ENCODE peak calls at places on chromosome 21, in ten cellular contexts. X is GM23338, F is small intestine, R is AG09309, C is cardiac fibroblast, Q is heart right ventricle, B is transverse colon, H is IMR-90, E is epithelial cell of esophagus, A is kidney epithelial cell. Z is an unnamed sample.

GRCh38 chr21:35940074-35940927 is 120.0 kb downstream of the SETD4 start:
- DNase-seq in Q (no peak), E (peak), F (peak), R (peak), H (peak), B (peak), A (no peak), C (peak), X (peak), Z (peak)

GRCh38 chr21:32062591-32063227 is 189.9 kb downstream of the HUNK start:
- DNase-seq in H (no peak), B (no peak), R (no peak), X (no peak), E (no peak), F (no peak), A (no peak), C (no peak), Q (no peak), Z (no peak)

GRCh38 chr21:27526451-27526850 is 559.6 kb upstream of the ADAMTS5 start:
- DNase-seq in Q (no peak), C (no peak), F (no peak), B (no peak), A (no peak), R (no peak), E (no peak), X (no peak), H (no peak), Z (no peak)

GRCh38 chr21:29849735-29850176 is 90.0 kb downstream of the GRIK1 start:
- DNase-seq in E (peak), C (peak), X (peak), Q (no peak), R (peak), A (peak), B (peak), F (peak), H (peak), Z (peak)

GRCh38 chr21:37225440-37225839 is 41.7 kb downstream of the VPS26C start:
- DNase-seq in E (no peak), A (no peak), Q (no peak), B (no peak), X (no peak), R (no peak), C (no peak), H (no peak), F (peak), Z (no peak)

GRCh38 chr21:34834852-34835501 is 166.2 kb downstream of the CLIC6 start:
- DNase-seq in H (no peak), C (no peak), Q (no peak), X (no peak), A (no peak), B (no peak), E (no peak), F (no peak), R (no peak), Z (no peak)

GRCh38 chr21:31554511-31555022 is 104.9 kb upstream of the SOD1 start:
- DNase-seq in X (peak), C (peak), F (no peak), A (peak), E (peak), H (peak), R (no peak), B (no peak), Q (no peak), Z (no peak)

GRCh38 chr21:30072496-30072895 is 94.1 kb downstream of the CLDN17 start:
- DNase-seq in H (no peak), C (peak), B (peak), R (no peak), E (peak), A (peak), F (peak), Q (no peak), X (peak), Z (peak)

GRCh38 chr21:29506214-29506613 is 207.5 kb downstream of the BACH1 start:
- DNase-seq in X (no peak), H (no peak), R (no peak), A (no peak), C (no peak), B (no peak), E (no peak), F (no peak), Q (no peak), Z (no peak)

GRCh38 chr21:43331962-43332458 is 94.9 kb downstream of the SIK1 start:
- DNase-seq in X (no peak), A (no peak), Q (peak), E (peak), B (no peak), H (peak), R (no peak), F (no peak), C (peak), Z (peak)

GRCh38 chr21:35678393-35678792 is 381.9 kb downstream of the SETD4 start:
- DNase-seq in B (no peak), F (no peak), C (no peak), Q (no peak), E (no peak), H (no peak), A (no peak), X (no peak), R (no peak), Z (no peak)

GRCh38 chr21:15534450-15534886 is 195.3 kb upstream of the USP25 start:
- DNase-seq in F (no peak), C (no peak), A (no peak), B (no peak), H (no peak), R (no peak), E (no peak), X (peak), Q (no peak), Z (no peak)

GRCh38 chr21:15735409-15735808 is 5.6 kb downstream of the USP25 start:
- DNase-seq in A (no peak), Q (no peak), X (no peak), F (no peak), E (no peak), C (no peak), B (no peak), H (no peak), R (no peak), Z (no peak)

GRCh38 chr21:36425286-36425685 is 40.1 kb downstream of the CHAF1B start:
- DNase-seq in C (no peak), X (no peak), Q (no peak), E (no peak), B (no peak), F (no peak), R (no peak), H (peak), A (no peak), Z (peak)

GRCh38 chr21:32406405-32406804 is 6.1 kb upstream of the EVA1C start:
- DNase-seq in R (no peak), F (peak), C (peak), A (no peak), B (peak), X (no peak), H (no peak), Q (no peak), E (no peak), Z (no peak)

GRCh38 chr21:36310016-36310415 is 10.0 kb upstream of the MORC3 start:
- DNase-seq in F (no peak), A (no peak), B (no peak), Q (no peak), X (no peak), C (no peak), E (no peak), R (no peak), H (no peak), Z (no peak)

GRCh38 chr21:43865471-43866181 is 603 bp downstream of the AGPAT3 start:
- DNase-seq in X (peak), B (peak), C (peak), R (no peak), E (peak), Q (peak), F (peak), H (peak), A (no peak), Z (no peak)

GRCh38 chr21:15293251-15293650 is 228.5 kb upstream of the NRIP1 start:
- DNase-seq in C (peak), A (peak), R (no peak), E (peak), Q (no peak), H (peak), B (no peak), X (peak), F (peak), Z (peak)

GRCh38 chr21:32252136-32252535 is 26.7 kb downstream of the MIS18A start:
- DNase-seq in X (no peak), B (no peak), C (no peak), F (no peak), R (no peak), Q (no peak), E (no peak), H (no peak), A (no peak), Z (no peak)

GRCh38 chr21:33069994-33070811 is at the start of gene OLIG1:
- DNase-seq in F (peak), Q (peak), R (no peak), E (peak), X (peak), A (no peak), C (peak), B (no peak), H (peak), Z (no peak)

GRCh38 chr21:36388835-36389234 is 3.6 kb downstream of the CHAF1B start:
- DNase-seq in F (no peak), Q (no peak), A (no peak), C (peak), R (no peak), B (no peak), H (peak), E (peak), X (peak), Z (no peak)

GRCh38 chr21:34743831-34744230 is 75.0 kb downstream of the CLIC6 start:
- DNase-seq in R (peak), F (peak), C (peak), Q (no peak), H (peak), B (peak), X (no peak), E (peak), A (no peak), Z (peak)

GRCh38 chr21:32705139-32705538 is 22.7 kb downstream of the SYNJ1 start:
- DNase-seq in C (peak), X (peak), E (no peak), R (no peak), H (peak), Q (no peak), A (no peak), B (no peak), F (no peak), Z (no peak)

GRCh38 chr21:27807596-27807995 is 840.7 kb upstream of the ADAMTS5 start:
- DNase-seq in E (no peak), C (no peak), Q (no peak), B (no peak), A (no peak), F (no peak), X (no peak), R (peak), H (peak), Z (no peak)

GRCh38 chr21:22965455-22966125 is 1967.4 kb downstream of the NCAM2 start:
- DNase-seq in Q (no peak), X (peak), E (no peak), F (no peak), B (no peak), R (no peak), C (no peak), A (no peak), H (no peak), Z (no peak)

GRCh38 chr21:41246808-41247207 is 69.8 kb upstream of the FAM3B start:
- DNase-seq in E (no peak), B (no peak), A (no peak), C (no peak), F (no peak), R (no peak), Q (no peak), H (no peak), X (no peak), Z (no peak)
- H3K4me3 ChIP-seq in E (no peak), B (no peak), A (no peak), C (no peak), F (no peak), R (no peak), Q (no peak), H (no peak), X (no peak), Z (no peak)

GRCh38 chr21:41316200-41316599 is 401 bp upstream of the FAM3B start:
- DNase-seq in F (no peak), A (no peak), H (no peak), B (peak), C (no peak), R (no peak), E (no peak), Q (no peak), X (no peak), Z (no peak)
- H3K4me3 ChIP-seq in F (peak), A (peak), H (no peak), B (peak), C (no peak), R (no peak), E (no peak), Q (peak), X (peak), Z (no peak)

GRCh38 chr21:17526771-17527170 is 13.9 kb downstream of the CXADR start:
- DNase-seq in R (no peak), A (no peak), X (no peak), F (no peak), B (no peak), Q (no peak), H (no peak), C (no peak), E (no peak), Z (no peak)
- H3K4me3 ChIP-seq in R (no peak), A (no peak), X (peak), F (no peak), B (no peak), Q (no peak), H (no peak), C (no peak), E (no peak), Z (no peak)

GRCh38 chr21:41766883-41767605 is at the start of gene RIPK4:
- DNase-seq in E (peak), A (peak), R (no peak), X (peak), B (peak), H (peak), C (peak), F (peak), Q (no peak), Z (no peak)
- H3K4me3 ChIP-seq in E (peak), A (peak), R (peak), X (peak), B (peak), H (no peak), C (peak), F (peak), Q (no peak), Z (peak)

GRCh38 chr21:45439171-45439872 is 34.4 kb downstream of the COL18A1 start:
- DNase-seq in A (peak), C (peak), F (peak), Q (peak), E (peak), X (peak), B (peak), H (peak), R (peak), Z (peak)

GRCh38 chr21:45436371-45437040 is 31.5 kb downstream of the COL18A1 start:
- DNase-seq in F (no peak), H (no peak), E (no peak), C (no peak), Q (no peak), B (no peak), X (no peak), R (no peak), A (no peak), Z (no peak)

GRCh38 chr21:45440736-45441350 is 35.9 kb downstream of the COL18A1 start:
- DNase-seq in X (no peak), R (no peak), Q (peak), H (no peak), E (no peak), C (no peak), A (no peak), F (no peak), B (no peak), Z (no peak)

GRCh38 chr21:45439901-45440461 is 35.0 kb downstream of the COL18A1 start:
- DNase-seq in X (no peak), B (no peak), C (no peak), A (no peak), R (no peak), E (no peak), F (no peak), H (no peak), Q (peak), Z (no peak)

DNA sequence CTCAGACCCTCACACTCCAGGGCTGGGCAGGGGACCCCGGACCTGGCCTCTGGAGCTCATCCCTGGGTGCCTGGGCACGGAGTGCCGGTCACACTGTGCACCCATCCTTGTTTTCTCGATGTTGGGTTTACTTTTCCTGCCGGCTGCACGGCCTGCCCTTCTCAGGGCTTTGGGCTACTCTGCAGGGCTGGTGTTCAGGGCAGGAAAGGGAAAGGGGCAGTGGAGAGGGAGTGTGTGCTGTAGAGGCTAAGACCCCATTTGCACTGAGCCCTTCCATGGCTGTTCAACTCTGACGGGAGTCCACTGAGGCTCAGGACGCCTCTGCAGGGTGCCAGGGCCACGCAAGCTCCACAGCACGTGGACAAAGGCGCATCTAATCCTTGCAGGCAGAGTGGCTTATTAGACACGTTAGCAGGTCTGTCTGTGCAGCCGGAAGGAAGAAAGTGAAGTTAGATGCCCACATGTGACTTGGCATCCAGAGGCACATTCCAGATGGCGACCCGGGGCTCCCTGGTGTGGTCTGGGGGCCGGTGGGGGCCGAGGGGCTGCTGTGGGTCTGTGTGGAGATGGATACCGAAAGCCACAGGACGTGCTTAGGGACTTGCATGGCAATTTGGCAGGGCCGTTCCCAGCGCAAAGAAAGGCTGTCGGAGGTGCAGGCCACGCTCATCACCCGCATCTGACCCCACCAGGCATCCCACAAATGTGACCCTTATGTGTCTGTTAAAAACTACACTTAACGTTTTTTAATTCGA is 33.6 kb downstream of the COL18A1 start:
- DNase-seq in X (no peak), B (no peak), C (no peak), A (no peak), Q (peak), H (no peak), F (no peak), E (no peak), R (no peak), Z (no peak)
- H3K4me3 ChIP-seq in X (no peak), B (peak), C (no peak), A (no peak), Q (no peak), H (no peak), F (peak), E (no peak), R (no peak), Z (no peak)

GRCh38 chr21:46355161-46356004 is 31.4 kb downstream of the PCNT start:
- DNase-seq in R (no peak), C (no peak), F (no peak), B (no peak), E (no peak), H (no peak), X (no peak), A (no peak), Q (no peak), Z (no peak)
- H3K4me3 ChIP-seq in R (no peak), C (no peak), F (no peak), B (no peak), E (no peak), H (no peak), X (no peak), A (no peak), Q (no peak), Z (no peak)

Z was measured in skeletal muscle cell.